ENCODE peak calls at places on chromosomes 6 and 20, in five cellular contexts. H is neuronal stem cell, P is H9, N is mammary epithelial cell, V is neural progenitor cell. Y is an unnamed sample.

GRCh38 chr6:122619309-122619708 is 9.1 kb downstream of the PKIB start:
- DNase-seq in N (no peak), H (no peak), P (no peak), V (no peak), Y (no peak)

GRCh38 chr20:18853216-18853615 is 39.6 kb downstream of the SCP2D1 start:
- DNase-seq in N (no peak), P (no peak), H (no peak), V (no peak), Y (no peak)

GRCh38 chr6:7232351-7232750 is 80.6 kb downstream of the SSR1 start:
- DNase-seq in H (no peak), P (no peak), N (no peak), V (no peak), Y (no peak)

GRCh38 chr20:44728835-44729342 is 13.7 kb downstream of the CCN5 start:
- DNase-seq in H (no peak), P (peak; percentile 71), N (peak; percentile 98), V (peak; percentile 36), Y (peak; percentile 92)

GRCh38 chr20:63625771-63626423 is 1.0 kb downstream of the GMEB2 start:
- DNase-seq in V (peak; percentile 34), H (no peak), N (no peak), P (no peak), Y (no peak)

GRCh38 chr20:33016581-33017109 is 9.1 kb downstream of the BPIFB2 start:
- DNase-seq in N (no peak), V (no peak), H (no peak), P (no peak), Y (no peak)

GRCh38 chr6:101509556-101509955 is 116.0 kb downstream of the GRIK2 start:
- DNase-seq in P (no peak), V (no peak), H (no peak), N (no peak), Y (no peak)

GRCh38 chr6:57177545-57178225 is 5.6 kb downstream of the BAG2 start:
- DNase-seq in V (no peak), N (no peak), P (no peak), H (no peak), Y (peak; percentile 44)

GRCh38 chr6:169959129-169960002 is 207.9 kb downstream of the ERMARD start:
- DNase-seq in N (no peak), P (peak; percentile 38), H (no peak), V (no peak), Y (no peak)

GRCh38 chr20:4519530-4519929 is 202.2 kb upstream of the PRND start:
- DNase-seq in N (peak; percentile 11), P (peak; percentile 77), V (peak; percentile 57), H (peak; percentile 2), Y (no peak)

GRCh38 chr20:61786230-61786629 is 279.5 kb downstream of the TAF4 start:
- DNase-seq in H (peak; percentile 29), P (no peak), N (no peak), V (peak; percentile 59), Y (peak; percentile 1)

GRCh38 chr6:161204866-161205557 is 68.8 kb downstream of the AGPAT4 start:
- DNase-seq in P (no peak), V (no peak), H (no peak), N (no peak), Y (no peak)

GRCh38 chr20:19491241-19491640 is 266.8 kb upstream of the RIN2 start:
- DNase-seq in V (no peak), N (no peak), P (no peak), H (no peak), Y (no peak)

GRCh38 chr6:41092421-41093140 is 19.8 kb downstream of the NFYA start:
- DNase-seq in V (no peak), H (no peak), N (peak; percentile 31), P (no peak), Y (no peak)

GRCh38 chr20:38649275-38649891 is 47.8 kb downstream of the ARHGAP40 start:
- DNase-seq in V (peak; percentile 74), P (peak; percentile 61), H (no peak), N (no peak), Y (no peak)

GRCh38 chr6:79076160-79076559 is 1.9 kb downstream of the PHIP start:
- DNase-seq in V (no peak), N (peak; percentile 30), P (no peak), H (no peak), Y (no peak)

GRCh38 chr20:5402903-5403531 is 86.3 kb upstream of the PROKR2 start:
- DNase-seq in P (peak; percentile 60), N (peak; percentile 11), H (peak; percentile 6), V (peak; percentile 67), Y (no peak)

GRCh38 chr6:148747493-148748160 is 797 bp downstream of the UST start:
- DNase-seq in P (peak; percentile 80), H (peak; percentile 64), V (peak; percentile 84), N (peak; percentile 68), Y (peak; percentile 40)

GRCh38 chr20:35093245-35093884 is 758 bp upstream of the TRPC4AP start:
- DNase-seq in P (no peak), H (no peak), N (peak; percentile 71), V (no peak), Y (no peak)

GRCh38 chr6:158718431-158719126 is 68.7 kb downstream of the SYTL3 start:
- DNase-seq in V (peak; percentile 74), H (peak; percentile 56), P (peak; percentile 91), N (no peak), Y (no peak)

GRCh38 chr6:157747395-157747794 is 75.7 kb upstream of the SNX9 start:
- DNase-seq in H (no peak), P (no peak), V (no peak), N (no peak), Y (no peak)

GRCh38 chr6:346389-347030 is 45.0 kb upstream of the IRF4 start:
- DNase-seq in V (no peak), N (no peak), H (no peak), P (no peak), Y (no peak)

GRCh38 chr6:52839124-52840055 is 1.2 kb downstream of the GSTA5 start:
- DNase-seq in V (peak; percentile 56), N (peak; percentile 58), P (peak; percentile 82), H (peak; percentile 48), Y (no peak)

GRCh38 chr6:33885121-33886057 is 81.6 kb upstream of the MLN start:
- DNase-seq in H (no peak), P (no peak), N (peak; percentile 60), V (no peak), Y (peak; percentile 27)

GRCh38 chr20:33673411-33674293 is 576 bp downstream of the NECAB3 start:
- DNase-seq in H (no peak), P (no peak), N (no peak), V (no peak), Y (no peak)

GRCh38 chr20:11182715-11183114 is 508.9 kb upstream of the JAG1 start:
- DNase-seq in P (no peak), V (no peak), H (no peak), N (no peak), Y (no peak)

GRCh38 chr20:11181964-11182363 is 508.2 kb upstream of the JAG1 start:
- DNase-seq in H (no peak), V (no peak), N (no peak), P (no peak), Y (no peak)

GRCh38 chr20:11176431-11176830 is 502.6 kb upstream of the JAG1 start:
- DNase-seq in P (no peak), H (no peak), V (no peak), N (no peak), Y (no peak)

GRCh38 chr20:11178946-11179654 is 505.3 kb upstream of the JAG1 start:
- DNase-seq in V (peak; percentile 50), P (no peak), H (peak; percentile 23), N (peak; percentile 98), Y (no peak)

GRCh38 chr20:11180186-11180585 is 506.4 kb upstream of the JAG1 start:
- DNase-seq in H (no peak), N (no peak), V (no peak), P (no peak), Y (no peak)
- H3K27ac ChIP-seq in H (no peak overlapping the region), N (peak overlapping the region; percentile 92), V (no peak overlapping the region), P (no peak overlapping the region), Y (peak overlapping the region; percentile 37)

GRCh38 chr20:25009218-25010145 is 16.9 kb upstream of the APMAP start:
- DNase-seq in V (no peak), N (no peak), H (no peak), P (no peak), Y (peak; percentile 29)
- H3K27ac ChIP-seq in V (no peak overlapping the region), N (no peak overlapping the region), H (no peak overlapping the region), P (no peak overlapping the region), Y (no peak overlapping the region)

DNA sequence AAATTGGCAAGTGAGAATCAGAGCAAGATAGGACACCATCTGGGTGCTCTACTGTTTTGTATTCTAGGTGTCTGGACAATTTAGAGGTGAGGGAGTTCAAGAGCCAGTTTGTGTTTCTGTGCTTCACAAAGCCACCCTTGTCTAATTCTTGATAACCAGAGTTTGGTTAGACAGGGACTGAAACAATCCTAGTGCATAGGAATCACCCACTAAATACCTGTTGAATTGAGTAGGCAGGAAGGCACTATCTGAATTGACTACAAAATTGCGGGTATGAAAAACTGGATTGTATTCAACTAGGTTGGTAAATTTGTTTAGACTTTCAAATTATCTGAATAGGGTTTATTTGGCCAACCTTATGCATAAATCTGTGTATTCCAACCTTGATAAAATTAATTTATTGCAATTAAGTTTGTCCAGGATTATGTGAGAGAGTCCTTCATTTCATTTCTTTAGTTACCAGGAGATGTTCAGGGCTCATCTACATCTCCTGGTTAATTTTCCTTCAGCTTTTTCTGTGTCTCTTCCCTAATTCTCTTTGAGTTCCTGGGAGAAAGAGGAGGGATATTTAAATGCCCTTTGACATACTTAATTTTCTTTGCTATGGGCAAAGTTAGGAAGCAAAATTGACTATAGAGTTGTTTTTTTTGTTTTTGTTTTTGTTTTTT is 1.7 kb downstream of the TPX2 start:
- DNase-seq in V (no peak), N (no peak), P (no peak), H (no peak), Y (no peak)
- H3K27ac ChIP-seq in V (no peak overlapping the region), N (peak overlapping the region; percentile 92), P (no peak overlapping the region), H (no peak overlapping the region), Y (no peak overlapping the region)

GRCh38 chr6:111973897-111974639 is 79.8 kb upstream of the CCN6 start:
- DNase-seq in V (no peak), N (no peak), H (no peak), P (no peak), Y (no peak)
- H3K27ac ChIP-seq in V (no peak overlapping the region), N (peak overlapping the region; percentile 99), H (no peak overlapping the region), P (no peak overlapping the region), Y (no peak overlapping the region)

GRCh38 chr6:152981219-152981618 is 1.6 kb downstream of the FBXO5 start:
- DNase-seq in H (no peak), P (no peak), N (no peak), V (no peak), Y (no peak)
- H3K27ac ChIP-seq in H (no peak overlapping the region), P (no peak overlapping the region), N (peak overlapping the region; percentile 34), V (no peak overlapping the region), Y (no peak overlapping the region)

GRCh38 chr6:35663001-35663400 is 25.7 kb downstream of the FKBP5 start:
- DNase-seq in V (peak; percentile 75), N (no peak), H (peak; percentile 36), P (no peak), Y (no peak)
- H3K27ac ChIP-seq in V (no peak overlapping the region), N (no peak overlapping the region), H (peak overlapping the region; percentile 8), P (no peak overlapping the region), Y (peak overlapping the region; percentile 64)

DNA sequence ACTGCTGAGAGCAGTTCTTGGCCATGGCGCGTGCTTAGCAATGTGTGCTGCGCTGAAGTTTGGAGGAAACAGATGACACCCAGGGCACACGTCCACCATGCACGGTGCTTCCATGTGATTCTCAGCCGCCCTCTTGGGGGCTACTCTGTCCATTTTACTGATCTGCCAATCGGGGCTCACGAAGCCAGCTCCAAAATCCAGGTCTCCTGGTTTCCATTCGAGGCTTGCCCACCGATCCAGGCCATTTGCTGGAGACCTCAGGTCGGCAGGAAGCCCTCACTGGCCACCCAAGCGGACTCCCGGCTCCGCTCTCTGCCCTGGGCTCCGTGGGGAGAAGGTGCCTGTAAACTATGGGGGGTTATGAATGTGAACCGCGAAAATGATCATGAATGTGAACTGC is 11.7 kb upstream of the FRMD1 start:
- DNase-seq in N (no peak), P (no peak), H (no peak), V (no peak), Y (no peak)
- H3K27ac ChIP-seq in N (no peak overlapping the region), P (no peak overlapping the region), H (no peak overlapping the region), V (no peak overlapping the region), Y (no peak overlapping the region)